ENCODE peak calls at places on chromosomes 11 and 22, in six cellular contexts. D is HCT116, H is pancreas, Q is colonic mucosa, R is Peyer's patch, N is fibroblast of lung. W is an unnamed sample. For H3K4me1, the result is how much of the 10 kb centered on the place peaks cover.

GRCh38 chr11:107713009-107713408 is 1.2 kb upstream of the SLN start:
- DNase-seq in N (no peak), Q (no peak), R (no peak), D (no peak), H (no peak), W (no peak)

GRCh38 chr22:50731811-50732624 is 6.0 kb upstream of the ACR start:
- DNase-seq in D (peak), H (peak), Q (peak), N (peak), R (peak), W (no peak)

GRCh38 chr11:8933931-8934330 is 1.2 kb upstream of the C11orf16 start:
- DNase-seq in N (no peak), Q (no peak), H (no peak), D (no peak), R (no peak), W (no peak)

GRCh38 chr11:62646825-62647608 is 604 bp upstream of the GANAB start:
- DNase-seq in Q (no peak), N (no peak), D (no peak), R (no peak), H (peak), W (no peak)

GRCh38 chr11:117831661-117832415 is 7.3 kb upstream of the FXYD2 start:
- DNase-seq in R (peak), N (no peak), Q (no peak), D (no peak), H (no peak), W (no peak)

GRCh38 chr11:119371778-119372182 is 9.7 kb downstream of the USP2 start:
- DNase-seq in R (no peak), H (no peak), Q (no peak), N (peak), D (no peak), W (no peak)

GRCh38 chr11:114082415-114082748 is 22.9 kb downstream of the ZBTB16 start:
- DNase-seq in R (no peak), Q (peak), N (no peak), H (no peak), D (no peak), W (no peak)

GRCh38 chr11:45654242-45654641 is 11.2 kb downstream of the CHST1 start:
- DNase-seq in H (no peak), N (no peak), Q (peak), D (no peak), R (no peak), W (peak)

GRCh38 chr11:70656293-70656692 is 258.0 kb downstream of the CTTN start:
- DNase-seq in Q (no peak), R (no peak), N (no peak), D (no peak), H (no peak), W (no peak)

GRCh38 chr11:107916671-107917241 is 11.5 kb upstream of the RAB39A start:
- DNase-seq in Q (peak), R (peak), N (peak), D (no peak), H (peak), W (no peak)

GRCh38 chr11:125787827-125788226 is at the start of gene PATE3:
- DNase-seq in R (no peak), N (no peak), Q (no peak), H (no peak), D (no peak), W (no peak)

GRCh38 chr11:125790825-125791224 is 2.9 kb downstream of the PATE3 start:
- DNase-seq in N (no peak), Q (no peak), D (no peak), H (no peak), R (no peak), W (no peak)
- H3K27ac ChIP-seq in N (no peak), Q (no peak), D (no peak), H (no peak), R (no peak), W (no peak)

DNA sequence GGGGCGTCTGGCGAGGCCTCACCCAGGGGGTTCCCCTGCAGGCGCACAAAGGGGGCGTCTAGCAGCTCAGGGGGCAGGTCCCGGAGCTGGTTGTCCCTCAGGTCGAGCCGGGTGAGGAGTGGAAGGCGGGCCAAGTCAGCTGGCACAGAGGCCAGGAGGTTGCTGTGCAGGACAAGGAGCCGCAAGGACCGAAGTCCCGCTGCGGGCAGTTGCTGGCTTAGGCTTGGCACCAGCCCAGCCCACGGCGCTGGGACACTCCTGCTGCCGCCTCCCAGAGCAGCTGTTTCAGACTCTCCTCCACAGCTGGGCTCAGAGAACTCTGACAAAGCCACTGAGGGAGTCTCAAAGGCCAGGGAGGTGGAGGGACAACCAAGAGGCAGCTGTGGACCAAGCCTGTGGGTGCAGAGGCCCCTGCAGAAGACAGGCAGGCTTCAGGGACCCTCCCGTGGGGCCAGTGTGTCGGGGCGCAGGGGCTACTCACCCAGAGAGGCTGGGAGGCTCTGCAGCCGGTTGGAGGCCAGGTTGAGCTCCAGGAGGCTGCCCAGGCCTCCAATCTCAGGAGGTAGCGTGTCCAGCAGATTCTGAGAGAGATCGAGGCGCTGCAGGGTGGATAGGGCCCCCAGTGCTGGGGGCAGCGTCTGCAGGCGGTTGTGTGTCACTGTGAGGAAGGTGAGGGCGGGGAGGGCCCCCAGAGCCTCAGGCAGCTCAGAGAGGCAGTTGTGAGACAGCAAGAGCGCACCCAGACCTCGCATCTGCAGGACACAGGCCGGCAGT is 2.2 kb downstream of the PIDD1 start:
- DNase-seq in N (no peak), H (no peak), R (no peak), Q (no peak), D (no peak), W (no peak)
- H3K4me1 ChIP-seq in N (under half), H (under half), R (under half), Q (under half), D (under half), W (under half)

DNA sequence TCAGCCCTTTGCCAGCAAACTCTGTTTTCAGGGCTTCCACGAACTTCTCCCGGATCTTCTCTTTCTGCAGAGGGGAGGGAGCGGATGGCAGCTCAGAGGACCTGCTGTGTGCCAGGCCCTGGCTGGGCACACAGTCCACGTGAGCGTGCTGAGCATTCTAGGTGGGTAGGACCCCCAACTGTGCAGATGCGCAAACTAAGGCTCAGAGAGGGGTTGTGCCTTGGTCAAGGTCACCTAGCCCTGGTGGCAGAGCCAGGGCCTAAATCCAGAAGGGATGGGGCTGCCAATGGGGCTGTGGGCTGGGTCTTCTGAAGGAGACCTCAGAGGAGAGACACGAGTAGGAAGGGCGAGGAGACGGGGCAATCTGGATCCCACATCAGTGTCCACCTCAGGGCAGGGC is 10.8 kb downstream of the PMM1 start:
- DNase-seq in H (no peak), Q (no peak), N (no peak), R (no peak), D (no peak), W (no peak)
- H3K4me3 ChIP-seq in H (no peak), Q (no peak), N (no peak), R (no peak), D (no peak), W (no peak)

DNA sequence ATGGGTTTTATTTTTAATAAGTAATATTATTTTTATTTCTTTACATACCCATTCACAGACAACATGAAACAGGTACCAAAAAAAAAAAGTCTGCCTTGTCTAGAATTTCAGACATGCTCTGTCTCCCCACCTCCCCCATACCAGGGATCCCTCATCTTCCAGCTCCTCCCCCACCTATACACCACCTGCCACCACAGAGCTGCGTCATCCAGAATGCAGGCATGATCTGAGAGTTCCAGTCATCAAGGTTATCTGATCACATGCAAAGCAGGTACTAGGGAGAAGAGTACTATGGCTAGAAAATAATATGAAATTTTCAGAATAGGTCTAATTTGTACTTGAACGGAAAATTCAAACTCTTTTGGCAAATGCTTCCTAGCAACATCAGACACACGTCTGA is 169.8 kb downstream of the EFCAB6 start:
- DNase-seq in D (no peak), H (no peak), Q (no peak), R (no peak), N (no peak), W (no peak)
- H3K27ac ChIP-seq in D (no peak), H (no peak), Q (no peak), R (no peak), N (no peak), W (no peak)

GRCh38 chr11:64753019-64753379 is 6.8 kb downstream of the PYGM start:
- DNase-seq in D (no peak), R (no peak), N (no peak), Q (no peak), H (no peak), W (no peak)

GRCh38 chr11:64753380-64754123 is 6.2 kb downstream of the PYGM start:
- DNase-seq in Q (no peak), R (no peak), H (no peak), D (no peak), N (no peak), W (no peak)

GRCh38 chr11:64754124-64754918 is 5.5 kb downstream of the PYGM start:
- DNase-seq in Q (no peak), H (no peak), N (no peak), D (no peak), R (no peak), W (no peak)

GRCh38 chr11:64755681-64756361 is 4.0 kb downstream of the PYGM start:
- DNase-seq in R (no peak), Q (no peak), D (no peak), H (no peak), N (no peak), W (no peak)

DNA sequence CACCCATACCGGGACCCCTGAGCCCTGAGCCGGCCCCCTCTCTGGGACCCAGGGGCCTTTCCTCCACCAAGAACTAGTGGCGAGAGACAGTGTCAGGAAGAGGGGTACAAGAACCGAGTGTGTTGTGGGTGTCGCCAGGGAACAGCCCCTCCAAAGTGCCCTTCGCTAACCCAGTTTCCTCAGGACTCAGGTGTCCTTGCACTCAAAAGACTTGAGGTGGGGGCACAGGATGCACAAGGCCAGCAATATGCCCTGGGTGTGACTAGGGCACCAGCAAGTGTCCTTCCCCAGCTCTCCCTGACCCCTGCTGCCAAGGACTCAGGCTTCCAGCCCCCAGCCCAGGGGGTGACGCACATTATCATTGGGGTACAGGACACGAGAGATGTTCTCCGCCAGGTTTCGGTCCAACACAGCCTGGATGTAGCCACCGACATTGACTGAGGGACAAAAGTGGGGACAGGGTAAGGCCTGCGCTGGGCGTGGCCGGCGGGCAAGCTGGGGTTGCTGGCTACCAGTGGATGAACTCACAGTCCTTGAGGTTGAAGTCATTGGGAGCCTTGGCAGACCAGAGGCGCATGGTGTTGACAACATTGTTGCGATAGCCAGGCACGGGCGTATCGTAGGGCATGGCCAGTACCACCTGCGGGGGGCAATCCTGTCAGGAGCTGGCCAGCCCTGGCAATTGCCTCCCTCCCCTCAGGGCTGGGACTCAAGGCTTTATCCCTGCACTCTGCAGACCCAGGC is 4.7 kb downstream of the PYGM start:
- DNase-seq in N (no peak), D (no peak), Q (no peak), R (no peak), H (no peak), W (no peak)
- H3K4me1 ChIP-seq in N (under half), D (under half), Q (under half), R (under half), H (under half), W (under half)

GRCh38 chr22:36026741-36027140 is 1.9 kb downstream of the RBFOX2 start:
- DNase-seq in N (peak), D (no peak), R (no peak), H (no peak), Q (no peak), W (no peak)
- H3K4me3 ChIP-seq in N (peak), D (peak), R (no peak), H (peak), Q (no peak), W (peak)

GRCh38 chr22:38784035-38784434 is 9.9 kb downstream of the DNAL4 start:
- DNase-seq in R (no peak), Q (no peak), D (no peak), H (no peak), N (no peak), W (no peak)
- H3K27ac ChIP-seq in R (no peak), Q (no peak), D (no peak), H (no peak), N (no peak), W (peak)

DNA sequence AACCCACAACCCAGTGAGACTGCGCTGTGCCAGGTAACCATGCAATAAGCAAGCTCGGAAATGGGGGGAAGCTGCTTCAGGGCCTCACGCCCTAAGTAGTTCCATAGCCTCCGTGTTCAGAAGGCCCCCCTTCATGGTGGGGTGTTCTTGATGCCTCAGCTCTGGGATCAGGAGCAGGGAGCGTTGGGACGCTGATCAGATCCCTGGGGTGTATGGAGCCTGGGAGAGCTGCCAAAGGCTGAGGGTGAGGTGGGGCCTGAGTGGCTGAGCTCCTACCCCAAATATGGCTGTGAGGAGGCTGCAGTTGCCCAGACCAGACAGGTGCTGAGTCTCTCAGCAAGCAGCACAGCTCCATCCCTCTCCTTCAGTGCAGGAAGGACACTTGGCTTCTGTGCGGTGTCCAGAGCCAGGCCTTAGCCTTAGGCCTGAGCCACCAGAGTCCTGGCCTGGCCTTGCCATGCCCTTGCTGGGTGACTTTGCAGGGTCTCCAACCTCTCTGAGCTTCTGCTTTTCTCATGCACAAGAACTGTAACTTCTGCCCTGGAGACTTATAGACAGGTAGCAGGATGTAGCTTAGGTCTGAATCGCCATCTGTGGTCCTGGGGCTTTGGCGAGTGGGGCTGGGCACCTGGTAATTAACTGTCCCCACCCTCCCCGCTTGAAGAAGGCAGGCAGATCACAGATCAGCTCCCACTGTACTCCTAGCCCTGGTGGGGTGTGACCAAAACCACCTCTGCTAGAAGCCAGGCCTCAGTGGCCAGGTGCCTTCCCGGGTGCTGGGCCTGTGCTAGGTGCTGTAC is 5.3 kb downstream of the MMP11 start:
- DNase-seq in Q (no peak), H (no peak), R (no peak), D (no peak), N (no peak), W (no peak)
- H3K4me1 ChIP-seq in Q (under half), H (under half), R (under half), D (under half), N (under half), W (under half)

GRCh38 chr11:110198031-110198729 is 98.2 kb downstream of the RDX start:
- DNase-seq in D (no peak), Q (no peak), R (no peak), N (peak), H (no peak), W (peak)

GRCh38 chr11:110196884-110197420 is 99.5 kb downstream of the RDX start:
- DNase-seq in Q (no peak), N (no peak), D (no peak), R (no peak), H (no peak), W (peak)

GRCh38 chr11:110200836-110201235 is 95.6 kb downstream of the RDX start:
- DNase-seq in Q (no peak), N (no peak), D (no peak), R (no peak), H (no peak), W (peak)

GRCh38 chr11:110199184-110199981 is 97.0 kb downstream of the RDX start:
- DNase-seq in R (no peak), H (no peak), Q (no peak), D (no peak), N (no peak), W (peak)

DNA sequence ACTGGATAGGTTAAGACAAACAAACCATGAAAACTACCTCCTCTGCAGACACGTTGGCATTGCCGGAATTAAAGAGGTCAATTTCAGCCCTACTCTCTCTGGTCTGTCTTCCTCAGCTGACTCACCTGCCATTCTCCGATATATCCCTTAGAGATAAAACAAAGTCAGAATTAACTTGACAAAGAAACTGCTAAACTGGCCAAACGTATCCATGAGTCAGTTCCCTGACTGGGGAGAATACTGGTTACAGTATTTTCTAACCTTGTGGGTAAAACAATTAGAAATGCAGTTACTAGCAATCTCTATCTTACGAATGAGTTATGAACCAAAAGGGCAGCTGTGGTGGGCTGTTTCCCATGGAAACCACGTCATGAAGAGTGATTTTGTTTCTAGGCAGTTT is 96.2 kb downstream of the RDX start:
- DNase-seq in D (no peak), Q (no peak), N (peak), R (no peak), H (no peak), W (no peak)
- H3K4me3 ChIP-seq in D (no peak), Q (no peak), N (no peak), R (no peak), H (no peak), W (no peak)